ENCODE peak calls at places on chromosomes 12 and 14, in six cellular contexts. M, Z, S, W, I and E are unnamed samples.

GRCh38 chr14:99468081-99468480 is 12.6 kb downstream of the SETD3 start:
- DNase-seq in M (no peak), Z (no peak), S (no peak), W (no peak), I (no peak), E (no peak)

GRCh38 chr14:58298880-58299664 is 717 bp downstream of the ARID4A start:
- DNase-seq in M (peak; percentile 55), Z (peak; percentile 45), S (peak; percentile 53), W (peak; percentile 25), I (no peak), E (peak; percentile 50)

GRCh38 chr14:55043528-55043927 is 7.9 kb upstream of the MAPK1IP1L start:
- DNase-seq in M (no peak), Z (no peak), S (no peak), W (no peak), I (no peak), E (no peak)

GRCh38 chr12:105483691-105484090 is 153.2 kb downstream of the C12orf75 start:
- DNase-seq in M (no peak), Z (no peak), S (no peak), W (no peak), I (no peak), E (no peak)

GRCh38 chr12:74365178-74365964 is 172.3 kb upstream of the ATXN7L3B start:
- DNase-seq in M (peak; percentile 6), Z (no peak), S (no peak), W (no peak), I (no peak), E (peak; percentile 29)

GRCh38 chr14:104289485-104289884 is 151.1 kb downstream of the KIF26A start:
- DNase-seq in M (no peak), Z (no peak), S (no peak), W (no peak), I (no peak), E (no peak)

GRCh38 chr14:55152052-55152753 is 23.2 kb downstream of the LGALS3 start:
- DNase-seq in M (peak; percentile 78), Z (no peak), S (no peak), W (no peak), I (no peak), E (no peak)

GRCh38 chr14:96592591-96593388 is 90.6 kb downstream of the PAPOLA start:
- DNase-seq in M (peak; percentile 57), Z (peak; percentile 22), S (peak; percentile 69), W (peak; percentile 58), I (no peak), E (peak; percentile 5)

GRCh38 chr14:78595797-78596196 is 425.6 kb downstream of the NRXN3 start:
- DNase-seq in M (peak; percentile 21), Z (peak; percentile 22), S (no peak), W (no peak), I (no peak), E (no peak)

GRCh38 chr14:74963178-74963704 is 7.8 kb upstream of the PGF start:
- DNase-seq in M (no peak), Z (no peak), S (no peak), W (no peak), I (no peak), E (no peak)

GRCh38 chr12:48999371-49000131 is at the start of gene DDN:
- DNase-seq in M (peak; percentile 78), Z (peak; percentile 78), S (peak; percentile 54), W (no peak), I (no peak), E (no peak)

GRCh38 chr12:118983147-118983824 is 1.9 kb downstream of the SRRM4 start:
- DNase-seq in M (no peak), Z (no peak), S (no peak), W (no peak), I (no peak), E (no peak)